ENCODE peak calls at places on chromosomes 6 and 20, in eight cellular contexts. One of them, this sample, is unnamed.

GRCh38 chr6:3957321-3957720 is 108.1 kb downstream of the FAM50B start:
- DNase-seq in upper lobe of left lung: no peak
- DNase-seq in HFF-Myc: no peak
- DNase-seq in SK-N-SH: no peak
- DNase-seq in small intestine: no peak
- DNase-seq in upper lobe of right lung: no peak
- DNase-seq in AG10803: no peak
- DNase-seq in stomach: no peak
- DNase-seq in this sample: no peak

GRCh38 chr6:117951783-117952182 is 44.7 kb downstream of the SLC35F1 start:
- DNase-seq in upper lobe of left lung: no peak
- DNase-seq in HFF-Myc: no peak
- DNase-seq in SK-N-SH: no peak
- DNase-seq in small intestine: no peak
- DNase-seq in upper lobe of right lung: no peak
- DNase-seq in AG10803: no peak
- DNase-seq in stomach: no peak
- DNase-seq in this sample: no peak

GRCh38 chr6:29816030-29816429 is 11.6 kb upstream of the HLA-G start:
- DNase-seq in upper lobe of left lung: no peak
- DNase-seq in HFF-Myc: no peak
- DNase-seq in SK-N-SH: no peak
- DNase-seq in small intestine: no peak
- DNase-seq in upper lobe of right lung: no peak
- DNase-seq in AG10803: no peak
- DNase-seq in stomach: no peak
- DNase-seq in this sample: no peak

GRCh38 chr20:57898332-57898731 is 188.5 kb upstream of the PMEPA1 start:
- DNase-seq in upper lobe of left lung: no peak
- DNase-seq in HFF-Myc: no peak
- DNase-seq in SK-N-SH: no peak
- DNase-seq in small intestine: no peak
- DNase-seq in upper lobe of right lung: no peak
- DNase-seq in AG10803: no peak
- DNase-seq in stomach: no peak
- DNase-seq in this sample: no peak

GRCh38 chr6:165556116-165556843 is 106.8 kb downstream of the PDE10A start:
- DNase-seq in upper lobe of left lung: peak
- DNase-seq in HFF-Myc: no peak
- DNase-seq in SK-N-SH: no peak
- DNase-seq in small intestine: peak
- DNase-seq in upper lobe of right lung: no peak
- DNase-seq in AG10803: no peak
- DNase-seq in stomach: peak
- DNase-seq in this sample: peak

GRCh38 chr6:30151580-30151979 is 9.4 kb downstream of the TRIM10 start:
- DNase-seq in upper lobe of left lung: no peak
- DNase-seq in HFF-Myc: no peak
- DNase-seq in SK-N-SH: no peak
- DNase-seq in small intestine: no peak
- DNase-seq in upper lobe of right lung: no peak
- DNase-seq in AG10803: no peak
- DNase-seq in stomach: no peak
- DNase-seq in this sample: no peak

GRCh38 chr6:113351183-113351834 is 505.8 kb upstream of the MARCKS start:
- DNase-seq in upper lobe of left lung: no peak
- DNase-seq in HFF-Myc: peak
- DNase-seq in SK-N-SH: no peak
- DNase-seq in small intestine: no peak
- DNase-seq in upper lobe of right lung: no peak
- DNase-seq in AG10803: peak
- DNase-seq in stomach: no peak
- DNase-seq in this sample: peak

GRCh38 chr6:143112837-143113236 is 52.1 kb downstream of the AIG1 start:
- DNase-seq in upper lobe of left lung: no peak
- DNase-seq in HFF-Myc: no peak
- DNase-seq in SK-N-SH: no peak
- DNase-seq in small intestine: no peak
- DNase-seq in upper lobe of right lung: no peak
- DNase-seq in AG10803: no peak
- DNase-seq in stomach: no peak
- DNase-seq in this sample: no peak

GRCh38 chr6:75424610-75425548 is 68.7 kb downstream of the FILIP1 start:
- DNase-seq in upper lobe of left lung: no peak
- DNase-seq in HFF-Myc: peak
- DNase-seq in SK-N-SH: no peak
- DNase-seq in small intestine: no peak
- DNase-seq in upper lobe of right lung: no peak
- DNase-seq in AG10803: no peak
- DNase-seq in stomach: no peak
- DNase-seq in this sample: no peak

GRCh38 chr20:53642196-53643030 is 48.8 kb upstream of the ZNF217 start:
- DNase-seq in upper lobe of left lung: peak
- DNase-seq in HFF-Myc: no peak
- DNase-seq in SK-N-SH: no peak
- DNase-seq in small intestine: peak
- DNase-seq in upper lobe of right lung: no peak
- DNase-seq in AG10803: peak
- DNase-seq in stomach: peak
- DNase-seq in this sample: peak

GRCh38 chr6:143264291-143264834 is 186.1 kb downstream of the ADAT2 start:
- DNase-seq in upper lobe of left lung: no peak
- DNase-seq in HFF-Myc: no peak
- DNase-seq in SK-N-SH: peak
- DNase-seq in small intestine: no peak
- DNase-seq in upper lobe of right lung: no peak
- DNase-seq in AG10803: no peak
- DNase-seq in stomach: no peak
- DNase-seq in this sample: no peak

GRCh38 chr6:37289931-37290330 is 32.0 kb upstream of the TMEM217 start:
- DNase-seq in upper lobe of left lung: no peak
- DNase-seq in HFF-Myc: no peak
- DNase-seq in SK-N-SH: no peak
- DNase-seq in small intestine: no peak
- DNase-seq in upper lobe of right lung: no peak
- DNase-seq in AG10803: no peak
- DNase-seq in stomach: no peak
- DNase-seq in this sample: no peak

GRCh38 chr6:48318670-48319069 is 207.7 kb upstream of the PTCHD4 start:
- DNase-seq in upper lobe of left lung: no peak
- DNase-seq in HFF-Myc: no peak
- DNase-seq in SK-N-SH: no peak
- DNase-seq in small intestine: no peak
- DNase-seq in upper lobe of right lung: no peak
- DNase-seq in AG10803: no peak
- DNase-seq in stomach: no peak
- DNase-seq in this sample: peak

GRCh38 chr20:49281059-49281912 is 3.4 kb upstream of the ZNFX1 start:
- DNase-seq in upper lobe of left lung: peak
- DNase-seq in HFF-Myc: no peak
- DNase-seq in SK-N-SH: no peak
- DNase-seq in small intestine: peak
- DNase-seq in upper lobe of right lung: no peak
- DNase-seq in AG10803: no peak
- DNase-seq in stomach: no peak
- DNase-seq in this sample: peak

GRCh38 chr20:37235065-37235464 is 26.5 kb downstream of the GHRH start:
- DNase-seq in upper lobe of left lung: no peak
- DNase-seq in HFF-Myc: no peak
- DNase-seq in SK-N-SH: peak
- DNase-seq in small intestine: no peak
- DNase-seq in upper lobe of right lung: no peak
- DNase-seq in AG10803: no peak
- DNase-seq in stomach: no peak
- DNase-seq in this sample: no peak

GRCh38 chr20:3173582-3174441 is 463 bp upstream of the LZTS3 start:
- DNase-seq in upper lobe of left lung: peak
- DNase-seq in HFF-Myc: no peak
- DNase-seq in SK-N-SH: peak
- DNase-seq in small intestine: peak
- DNase-seq in upper lobe of right lung: peak
- DNase-seq in AG10803: peak
- DNase-seq in stomach: peak
- DNase-seq in this sample: peak

GRCh38 chr6:15014958-15015357 is 230.9 kb upstream of the JARID2 start:
- DNase-seq in upper lobe of left lung: no peak
- DNase-seq in HFF-Myc: no peak
- DNase-seq in SK-N-SH: no peak
- DNase-seq in small intestine: no peak
- DNase-seq in upper lobe of right lung: no peak
- DNase-seq in AG10803: no peak
- DNase-seq in stomach: no peak
- DNase-seq in this sample: no peak

GRCh38 chr6:15017803-15018202 is 228.1 kb upstream of the JARID2 start:
- DNase-seq in upper lobe of left lung: no peak
- DNase-seq in HFF-Myc: no peak
- DNase-seq in SK-N-SH: no peak
- DNase-seq in small intestine: no peak
- DNase-seq in upper lobe of right lung: no peak
- DNase-seq in AG10803: no peak
- DNase-seq in stomach: no peak
- DNase-seq in this sample: no peak

GRCh38 chr6:15020114-15020770 is 225.6 kb upstream of the JARID2 start:
- DNase-seq in upper lobe of left lung: no peak
- DNase-seq in HFF-Myc: no peak
- DNase-seq in SK-N-SH: no peak
- DNase-seq in small intestine: no peak
- DNase-seq in upper lobe of right lung: no peak
- DNase-seq in AG10803: no peak
- DNase-seq in stomach: no peak
- DNase-seq in this sample: no peak

GRCh38 chr6:15016813-15017212 is 229.1 kb upstream of the JARID2 start:
- DNase-seq in upper lobe of left lung: no peak
- DNase-seq in HFF-Myc: no peak
- DNase-seq in SK-N-SH: no peak
- DNase-seq in small intestine: no peak
- DNase-seq in upper lobe of right lung: no peak
- DNase-seq in AG10803: no peak
- DNase-seq in stomach: no peak
- DNase-seq in this sample: no peak

GRCh38 chr6:15017251-15017650 is 228.6 kb upstream of the JARID2 start:
- DNase-seq in upper lobe of left lung: peak
- DNase-seq in HFF-Myc: no peak
- DNase-seq in SK-N-SH: no peak
- DNase-seq in small intestine: no peak
- DNase-seq in upper lobe of right lung: no peak
- DNase-seq in AG10803: no peak
- DNase-seq in stomach: no peak
- DNase-seq in this sample: no peak
- H3K4me3 ChIP-seq in upper lobe of left lung: no peak
- H3K4me3 ChIP-seq in HFF-Myc: no peak
- H3K4me3 ChIP-seq in SK-N-SH: no peak
- H3K4me3 ChIP-seq in small intestine: no peak
- H3K4me3 ChIP-seq in upper lobe of right lung: no peak
- H3K4me3 ChIP-seq in AG10803: no peak
- H3K4me3 ChIP-seq in stomach: no peak
- H3K4me3 ChIP-seq in this sample: no peak

GRCh38 chr6:148524976-148525375 is 182.3 kb downstream of the SASH1 start:
- DNase-seq in upper lobe of left lung: no peak
- DNase-seq in HFF-Myc: no peak
- DNase-seq in SK-N-SH: no peak
- DNase-seq in small intestine: no peak
- DNase-seq in upper lobe of right lung: no peak
- DNase-seq in AG10803: peak
- DNase-seq in stomach: no peak
- DNase-seq in this sample: peak
- H3K4me3 ChIP-seq in upper lobe of left lung: no peak
- H3K4me3 ChIP-seq in HFF-Myc: peak
- H3K4me3 ChIP-seq in SK-N-SH: peak
- H3K4me3 ChIP-seq in small intestine: no peak
- H3K4me3 ChIP-seq in upper lobe of right lung: no peak
- H3K4me3 ChIP-seq in AG10803: peak
- H3K4me3 ChIP-seq in stomach: peak
- H3K4me3 ChIP-seq in this sample: peak

GRCh38 chr6:149060300-149060984 is 257.1 kb upstream of the TAB2 start:
- DNase-seq in upper lobe of left lung: peak
- DNase-seq in HFF-Myc: no peak
- DNase-seq in SK-N-SH: peak
- DNase-seq in small intestine: peak
- DNase-seq in upper lobe of right lung: no peak
- DNase-seq in AG10803: no peak
- DNase-seq in stomach: no peak
- DNase-seq in this sample: no peak
- H3K4me3 ChIP-seq in upper lobe of left lung: no peak
- H3K4me3 ChIP-seq in HFF-Myc: no peak
- H3K4me3 ChIP-seq in SK-N-SH: no peak
- H3K4me3 ChIP-seq in small intestine: no peak
- H3K4me3 ChIP-seq in upper lobe of right lung: no peak
- H3K4me3 ChIP-seq in AG10803: no peak
- H3K4me3 ChIP-seq in stomach: no peak
- H3K4me3 ChIP-seq in this sample: no peak

DNA sequence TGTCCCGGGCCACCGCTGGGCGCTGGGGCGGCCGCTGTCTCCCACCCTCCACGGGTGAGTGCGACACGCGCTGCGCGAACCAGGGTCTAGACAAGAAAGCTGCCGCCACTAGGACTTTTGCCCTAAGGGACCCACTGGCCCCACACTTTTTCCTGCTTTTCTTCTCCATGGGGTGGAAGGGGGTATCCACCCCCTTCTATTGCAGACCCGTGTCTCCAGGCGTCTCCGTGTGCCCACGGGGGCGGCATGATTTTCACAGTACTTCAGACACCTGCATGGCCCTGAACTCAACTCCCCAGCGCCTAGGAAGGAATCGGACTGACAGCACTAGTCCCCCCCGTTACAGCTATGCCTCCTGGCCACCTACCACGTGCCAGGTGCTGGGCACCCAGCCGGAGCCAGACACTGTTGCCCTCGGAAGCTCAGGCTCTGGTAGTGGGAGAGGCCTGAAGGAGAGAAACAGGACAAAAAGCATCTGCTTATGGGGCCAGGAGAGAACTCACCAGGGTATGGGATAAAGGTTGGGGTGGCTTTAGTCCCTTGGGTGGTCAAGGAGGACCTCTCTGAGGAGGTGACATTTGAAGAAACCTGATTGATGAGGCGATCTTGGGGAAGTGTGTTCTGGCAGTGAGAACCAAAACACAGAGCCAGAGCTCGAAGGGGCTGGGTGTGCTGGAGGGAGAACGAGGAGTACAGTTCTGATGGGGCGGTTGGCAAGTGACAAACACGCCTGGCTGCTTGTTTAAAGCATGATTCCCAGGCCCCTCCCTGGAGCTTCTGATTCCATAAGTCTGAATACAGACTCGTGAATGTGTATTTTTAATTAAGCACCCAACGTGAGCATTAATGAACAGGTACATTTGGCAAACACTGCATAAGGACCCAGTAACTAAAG is 622 bp upstream of the NFATC2 start:
- DNase-seq in upper lobe of left lung: no peak
- DNase-seq in HFF-Myc: no peak
- DNase-seq in SK-N-SH: no peak
- DNase-seq in small intestine: no peak
- DNase-seq in upper lobe of right lung: no peak
- DNase-seq in AG10803: no peak
- DNase-seq in stomach: no peak
- DNase-seq in this sample: no peak
- H3K4me3 ChIP-seq in upper lobe of left lung: peak
- H3K4me3 ChIP-seq in HFF-Myc: peak
- H3K4me3 ChIP-seq in SK-N-SH: no peak
- H3K4me3 ChIP-seq in small intestine: peak
- H3K4me3 ChIP-seq in upper lobe of right lung: peak
- H3K4me3 ChIP-seq in AG10803: no peak
- H3K4me3 ChIP-seq in stomach: peak
- H3K4me3 ChIP-seq in this sample: no peak

This sample was measured in cardiac fibroblast.